ENCODE peak calls at places on chromosomes 4 and X, in five cellular contexts. G, H, K, R and O are unnamed samples.

GRCh38 chr4:61541474-61541873 is 341.3 kb downstream of the ADGRL3 start:
- DNase-seq in G (no peak), H (no peak), K (peak; percentile 41), R (no peak), O (no peak)

GRCh38 chr4:27861802-27862201 is 1001.2 kb downstream of the STIM2 start:
- DNase-seq in G (no peak), H (peak; percentile 14), K (no peak), R (no peak), O (peak; percentile 7)

GRCh38 chr4:68927165-68927564 is 24.4 kb downstream of the UGT2A3 start:
- DNase-seq in G (no peak), H (peak; percentile 5), K (no peak), R (no peak), O (no peak)

GRCh38 chr4:73740353-73740778 is at the start of gene CXCL8:
- DNase-seq in G (no peak), H (peak; percentile 82), K (no peak), R (peak; percentile 99), O (peak; percentile 96)

GRCh38 chr4:165381821-165382373 is 3.1 kb downstream of the CPE start:
- DNase-seq in G (no peak), H (no peak), K (no peak), R (no peak), O (no peak)

GRCh38 chrX:107753186-107753585 is 22.4 kb downstream of the TSC22D3 start:
- DNase-seq in G (no peak), H (no peak), K (no peak), R (no peak), O (no peak)

GRCh38 chr4:173519130-173520101 is 10.6 kb downstream of the HAND2 start:
- DNase-seq in G (no peak), H (peak; percentile 93), K (peak; percentile 89), R (no peak), O (peak; percentile 56)

GRCh38 chr4:122739174-122739573 is 6.7 kb downstream of the BBS12 start:
- DNase-seq in G (no peak), H (peak; percentile 82), K (no peak), R (no peak), O (peak; percentile 92)

GRCh38 chrX:101595739-101596419 is 21.9 kb downstream of the ARMCX6 start:
- DNase-seq in G (no peak), H (peak; percentile 77), K (peak; percentile 65), R (peak; percentile 32), O (peak; percentile 81)

GRCh38 chr4:52837716-52838558 is 24.2 kb upstream of the RASL11B start:
- DNase-seq in G (no peak), H (peak; percentile 61), K (peak; percentile 17), R (no peak), O (peak; percentile 35)

GRCh38 chr4:84944952-84945351 is 21.5 kb downstream of the WDFY3 start:
- DNase-seq in G (no peak), H (peak; percentile 34), K (no peak), R (no peak), O (peak; percentile 40)

GRCh38 chrX:140503714-140504351 is 1.0 kb downstream of the SOX3 start:
- DNase-seq in G (no peak), H (no peak), K (peak; percentile 68), R (no peak), O (peak; percentile 11)

GRCh38 chr4:176276710-176277109 is 7.7 kb upstream of the ASB5 start:
- DNase-seq in G (no peak), H (no peak), K (no peak), R (no peak), O (no peak)
- H3K4me3 ChIP-seq in G (no peak overlapping the region), H (no peak overlapping the region), K (no peak overlapping the region), R (no peak overlapping the region), O (no peak overlapping the region)

GRCh38 chrX:134418317-134419113 is 41.5 kb upstream of the HPRT1 start:
- DNase-seq in G (no peak), H (no peak), K (no peak), R (peak; percentile 1), O (peak; percentile 13)

GRCh38 chrX:134419784-134420183 is 40.2 kb upstream of the HPRT1 start:
- DNase-seq in G (no peak), H (no peak), K (no peak), R (no peak), O (no peak)

GRCh38 chrX:134426285-134426684 is 33.7 kb upstream of the HPRT1 start:
- DNase-seq in G (no peak), H (no peak), K (peak; percentile 7), R (no peak), O (no peak)

GRCh38 chrX:134423606-134424005 is 36.4 kb upstream of the HPRT1 start:
- DNase-seq in G (no peak), H (peak; percentile 32), K (peak; percentile 15), R (peak; percentile 1), O (peak; percentile 49)
- TF ChIP-seq CTCF in G (no peak), H (peak; percentile 34), K (peak; percentile 41), R (peak; percentile 37), O (peak; percentile 37)

GRCh38 chr4:137609693-137610450 is 77.6 kb upstream of the PCDH18 start:
- DNase-seq in G (no peak), H (peak; percentile 90), K (no peak), R (no peak), O (peak; percentile 53)
- H3K4me3 ChIP-seq in G (no peak overlapping the region), H (peak overlapping the region; percentile 31), K (no peak overlapping the region), R (no peak overlapping the region), O (no peak overlapping the region)

GRCh38 chr4:24910504-24910903 is 2.3 kb downstream of the CCDC149 start:
- DNase-seq in G (no peak), H (no peak), K (no peak), R (no peak), O (peak; percentile 18)

GRCh38 chr4:24914460-24914859 is 1.6 kb upstream of the CCDC149 start:
- DNase-seq in G (no peak), H (no peak), K (no peak), R (no peak), O (no peak)

GRCh38 chr4:24915121-24915922 is 2.5 kb upstream of the CCDC149 start:
- DNase-seq in G (no peak), H (peak; percentile 10), K (peak; percentile 46), R (no peak), O (peak; percentile 12)

GRCh38 chr4:24913099-24913445 is 230 bp upstream of the CCDC149 start:
- DNase-seq in G (no peak), H (no peak), K (no peak), R (no peak), O (peak; percentile 23)

GRCh38 chr4:24912252-24913098 is at the start of gene CCDC149:
- DNase-seq in G (no peak), H (peak; percentile 58), K (peak; percentile 83), R (peak; percentile 82), O (peak; percentile 56)
- TF ChIP-seq CTCF in G (no peak), H (no peak), K (no peak), R (peak; percentile 18), O (no peak)

GRCh38 chr4:154743683-154744340 is at the start of gene LRAT:
- DNase-seq in G (no peak), H (no peak), K (peak; percentile 81), R (no peak), O (no peak)
- H3K4me3 ChIP-seq in G (peak within 1 kb of the TSS; percentile 55), H (peak within 1 kb of the TSS; percentile 29), K (peak within 1 kb of the TSS; percentile 54), R (no peak within 1 kb of the TSS), O (peak within 1 kb of the TSS; percentile 42)

DNA sequence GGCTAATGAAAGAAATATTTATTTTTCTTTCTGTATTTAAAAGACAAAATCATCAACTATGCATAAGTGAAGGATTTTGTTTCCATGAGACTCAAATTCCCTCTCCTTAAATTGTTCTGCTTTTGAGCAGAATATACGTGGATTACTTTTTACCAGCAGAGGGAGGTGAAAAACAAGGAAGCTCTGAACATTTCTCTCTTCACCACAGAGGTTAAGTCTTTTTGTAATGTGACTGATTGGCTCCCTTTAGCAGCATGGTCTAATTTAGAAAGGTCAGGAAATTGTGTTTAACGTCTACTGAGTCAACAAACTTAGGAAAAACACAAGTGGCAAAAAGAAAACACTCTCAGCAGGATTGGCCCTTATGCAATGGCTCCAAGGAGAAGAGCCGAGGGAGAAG is 55.1 kb upstream of the F9 start:
- DNase-seq in G (no peak), H (no peak), K (no peak), R (no peak), O (no peak)
- TF ChIP-seq CTCF in G (no peak), H (no peak), K (no peak), R (no peak), O (no peak)

DNA sequence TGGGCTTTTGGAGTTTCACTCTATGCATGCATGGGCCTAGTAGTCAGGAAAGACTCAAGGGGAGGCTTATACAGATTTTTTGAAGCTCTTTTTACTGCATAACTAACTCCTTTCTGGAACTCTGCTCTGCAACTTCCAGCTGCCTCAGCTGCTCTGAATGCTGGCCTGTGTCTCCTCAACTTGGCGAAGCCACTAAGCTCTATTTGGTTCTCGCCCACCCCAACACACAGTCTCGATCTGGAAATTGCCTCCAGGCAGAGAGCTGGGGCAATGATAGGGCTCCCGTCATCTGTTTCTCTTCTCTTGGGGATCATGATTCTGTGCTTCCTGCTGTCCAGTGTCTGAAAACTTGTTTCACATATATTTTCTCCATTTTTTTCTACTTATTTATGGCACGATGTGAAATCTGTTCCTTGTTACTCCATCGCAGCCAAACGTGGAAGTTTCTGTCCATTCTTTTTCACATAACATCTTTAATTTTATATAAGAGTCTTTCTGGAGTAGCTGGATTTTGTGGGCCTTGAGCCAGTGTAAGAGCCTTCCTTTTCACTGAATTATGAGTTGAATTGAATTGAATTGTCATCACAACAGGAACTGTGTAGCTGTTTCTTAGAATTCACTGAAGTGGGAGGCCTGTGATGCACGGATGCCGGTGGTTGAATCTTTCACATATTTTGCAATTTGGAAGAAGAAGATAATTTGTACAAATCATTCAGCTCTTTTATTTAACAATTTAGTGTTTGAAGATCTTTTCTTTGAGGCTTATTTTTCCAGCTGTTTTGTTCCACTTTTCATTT is 9.0 kb downstream of the ZNF275 start:
- DNase-seq in G (no peak), H (peak; percentile 6), K (no peak), R (no peak), O (no peak)
- H3K4me3 ChIP-seq in G (no peak overlapping the region), H (no peak overlapping the region), K (no peak overlapping the region), R (no peak overlapping the region), O (no peak overlapping the region)

GRCh38 chrX:14051416-14051815 is 21.7 kb upstream of the GEMIN8 start:
- DNase-seq in G (no peak), H (no peak), K (peak; percentile 9), R (no peak), O (no peak)
- TF ChIP-seq CTCF in G (no peak), H (no peak), K (no peak), R (peak; percentile 25), O (no peak)

DNA sequence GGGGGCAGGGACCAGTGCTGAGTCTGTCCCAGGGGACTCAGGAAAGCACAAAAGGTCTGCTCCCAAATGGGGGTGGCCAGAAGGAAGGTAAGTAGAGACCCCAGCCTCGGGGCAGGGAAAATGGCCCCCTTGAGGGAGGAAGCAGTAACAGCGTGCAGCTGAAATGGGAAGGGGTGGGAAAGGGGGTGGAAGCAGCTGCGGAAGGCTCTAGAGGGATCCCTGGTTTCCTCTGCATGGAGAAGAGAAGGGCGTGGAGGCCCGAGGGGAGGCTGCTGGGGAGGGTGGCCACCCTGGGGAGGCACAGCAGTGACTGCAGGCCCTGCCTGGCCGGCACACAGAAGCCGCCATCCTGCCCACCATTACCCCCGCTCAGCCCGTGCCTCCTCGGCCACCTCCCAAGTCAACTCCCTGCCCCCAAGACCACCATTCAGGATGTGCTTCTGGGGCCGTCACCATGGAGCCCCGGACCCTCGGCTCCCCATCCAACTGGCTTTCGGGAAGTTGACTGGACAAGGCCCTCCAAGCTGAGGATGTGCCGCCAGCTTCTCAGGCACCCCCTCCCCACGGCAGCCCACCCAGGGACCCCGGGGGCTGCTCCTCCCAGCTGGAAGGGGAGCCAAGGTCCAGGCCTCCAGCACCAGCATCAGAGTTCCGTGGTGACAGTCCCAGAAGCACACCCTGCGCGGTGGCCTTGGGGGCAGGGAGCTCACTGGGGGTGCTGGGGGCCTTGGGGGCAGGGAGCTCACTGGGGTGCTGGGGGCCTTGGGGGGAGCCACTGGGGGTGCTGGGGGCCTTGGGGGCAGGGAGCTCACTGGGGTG is 23.6 kb downstream of the CFAP99 start:
- DNase-seq in G (no peak), H (no peak), K (no peak), R (no peak), O (no peak)
- H3K4me3 ChIP-seq in G (no peak overlapping the region), H (no peak overlapping the region), K (no peak overlapping the region), R (no peak overlapping the region), O (no peak overlapping the region)